ENCODE peak calls at places on chromosomes 6 and 20, in six cellular contexts. C is OCI-LY7, N is smooth muscle cell of the brain vasculature, E is astrocyte of the spinal cord, R is T1000, G is type B pancreatic cell. A is an unnamed sample.

GRCh38 chr6:35023091-35023490 is 118.0 kb downstream of the TCP11 start:
- DNase-seq in G (peak; percentile 16), N (no peak), R (no peak), E (no peak), C (no peak), A (no peak)

GRCh38 chr6:110492584-110492983 is 16.2 kb upstream of the SLC22A16 start:
- DNase-seq in E (no peak), C (no peak), R (no peak), G (no peak), N (no peak), A (no peak)

GRCh38 chr20:1210501-1210900 is 7.2 kb downstream of the C20orf202 start:
- DNase-seq in R (no peak), E (no peak), C (no peak), G (no peak), N (no peak), A (no peak)

GRCh38 chr20:9942736-9943135 is 92.1 kb upstream of the ANKEF1 start:
- DNase-seq in E (no peak), N (no peak), C (no peak), G (no peak), R (no peak), A (no peak)

GRCh38 chr6:52499026-52499425 is 77.8 kb downstream of the TRAM2 start:
- DNase-seq in N (no peak), G (no peak), R (no peak), C (peak; percentile 36), E (peak; percentile 55), A (peak; percentile 53)

GRCh38 chr6:167644404-167645132 is 182.1 kb upstream of the AFDN start:
- DNase-seq in N (no peak), R (no peak), G (no peak), C (no peak), E (no peak), A (no peak)

GRCh38 chr6:152750694-152751093 is at the start of gene VIP:
- DNase-seq in N (peak; percentile 3), G (no peak), E (peak; percentile 46), C (peak; percentile 10), R (no peak), A (peak; percentile 42)

GRCh38 chr6:108831104-108831503 is 17.1 kb upstream of the ARMC2 start:
- DNase-seq in C (no peak), N (no peak), G (no peak), E (no peak), R (no peak), A (no peak)

GRCh38 chr6:12404651-12405050 is 114.5 kb downstream of the EDN1 start:
- DNase-seq in E (no peak), R (no peak), N (no peak), G (no peak), C (no peak), A (no peak)

GRCh38 chr20:6994452-6994851 is 227.0 kb downstream of the BMP2 start:
- DNase-seq in R (peak; percentile 26), E (peak; percentile 31), C (no peak), G (no peak), N (no peak), A (no peak)

GRCh38 chr6:158663465-158664167 is 13.8 kb downstream of the SYTL3 start:
- DNase-seq in N (no peak), C (no peak), G (no peak), R (no peak), E (no peak), A (no peak)

GRCh38 chr20:62363920-62364851 is 2.9 kb downstream of the LAMA5 start:
- DNase-seq in N (no peak), R (no peak), E (no peak), C (no peak), G (no peak), A (no peak)

GRCh38 chr20:57622201-57622570 is 2.0 kb upstream of the ZBP1 start:
- DNase-seq in E (no peak), G (no peak), R (no peak), N (no peak), C (no peak), A (no peak)

GRCh38 chr6:37615564-37616340 is 81.9 kb downstream of the MDGA1 start:
- DNase-seq in N (no peak), E (peak; percentile 84), G (no peak), R (peak; percentile 49), C (no peak), A (peak; percentile 64)

GRCh38 chr6:49645139-49645538 is 8.5 kb upstream of the RHAG start:
- DNase-seq in C (no peak), E (no peak), N (no peak), G (no peak), R (no peak), A (no peak)

GRCh38 chr20:59823030-59823423 is 110.4 kb downstream of the SYCP2 start:
- DNase-seq in E (no peak), N (no peak), C (no peak), R (no peak), G (no peak), A (no peak)

GRCh38 chr20:3753098-3753497 is 14.5 kb downstream of the ADISSP start:
- DNase-seq in N (peak; percentile 24), R (no peak), E (peak; percentile 65), C (peak; percentile 71), G (no peak), A (peak; percentile 89)

GRCh38 chr20:840858-841567 is 7.5 kb downstream of the FAM110A start:
- DNase-seq in G (no peak), N (no peak), C (peak; percentile 33), E (no peak), R (no peak), A (no peak)

GRCh38 chr6:169019727-169020491 is 233.7 kb downstream of the THBS2 start:
- DNase-seq in C (no peak), G (no peak), R (no peak), E (no peak), N (no peak), A (no peak)

GRCh38 chr6:132391391-132392291 is 9.6 kb downstream of the MOXD1 start:
- DNase-seq in G (no peak), E (peak; percentile 77), C (no peak), N (peak; percentile 9), R (no peak), A (peak; percentile 78)

GRCh38 chr6:108029226-108029921 is 45.2 kb downstream of the OSTM1 start:
- DNase-seq in N (no peak), E (no peak), R (no peak), G (no peak), C (no peak), A (no peak)

GRCh38 chr6:106141441-106142237 is 55.5 kb downstream of the PRDM1 start:
- DNase-seq in R (no peak), G (no peak), E (peak; percentile 30), N (no peak), C (peak; percentile 73), A (no peak)

GRCh38 chr6:73516712-73517489 is 3.9 kb downstream of the EEF1A1 start:
- DNase-seq in E (peak; percentile 16), N (no peak), R (no peak), G (no peak), C (peak; percentile 14), A (no peak)

GRCh38 chr6:44001318-44001868 is 125.9 kb downstream of the MRPL14 start:
- DNase-seq in C (peak; percentile 54), R (no peak), G (no peak), E (no peak), N (no peak), A (peak; percentile 44)

GRCh38 chr6:139409026-139409425 is 34.6 kb upstream of the CITED2 start:
- DNase-seq in C (no peak), G (no peak), R (no peak), E (peak; percentile 82), N (no peak), A (peak; percentile 54)

GRCh38 chr6:56312049-56312448 is 64.7 kb upstream of the COL21A1 start:
- DNase-seq in R (no peak), E (no peak), N (no peak), C (no peak), G (no peak), A (no peak)

GRCh38 chr6:152720964-152721363 is 23.3 kb downstream of the MYCT1 start:
- DNase-seq in E (peak; percentile 9), C (peak; percentile 55), R (no peak), N (no peak), G (no peak), A (no peak)

GRCh38 chr6:71510057-71510713 is 221.6 kb downstream of the OGFRL1 start:
- DNase-seq in G (no peak), N (peak; percentile 77), C (peak; percentile 65), R (peak; percentile 28), E (peak; percentile 85), A (peak; percentile 75)

GRCh38 chr6:121847806-121848522 is 412.5 kb downstream of the GJA1 start:
- DNase-seq in R (no peak), E (no peak), G (no peak), C (no peak), N (no peak), A (no peak)

GRCh38 chr20:47574616-47575401 is 73.1 kb downstream of the NCOA3 start:
- DNase-seq in C (peak; percentile 83), N (no peak), G (no peak), E (peak; percentile 18), R (no peak), A (no peak)

GRCh38 chr6:111119550-111120329 is 32.4 kb downstream of the SLC16A10 start:
- DNase-seq in C (no peak), R (no peak), G (no peak), E (no peak), N (no peak), A (no peak)

GRCh38 chr6:63476302-63476701 is 96.0 kb upstream of the LOC128125822 start:
- DNase-seq in C (no peak), E (no peak), R (no peak), G (no peak), N (no peak), A (no peak)

GRCh38 chr6:138287144-138287955 is 69.1 kb upstream of the PBOV1 start:
- DNase-seq in C (peak; percentile 48), E (peak; percentile 7), R (no peak), G (no peak), N (no peak), A (no peak)